ENCODE peak calls at places on chromosomes 4 and X, in six cellular contexts. Z, B, F, S, V and C are unnamed samples.

GRCh38 chrX:5559386-5559785 is 669.3 kb downstream of the NLGN4X start:
- DNase-seq in F (no peak), Z (no peak), V (no peak), B (no peak), S (no peak), C (no peak)

GRCh38 chrX:24125028-24125612 is 24.4 kb upstream of the ZFX start:
- DNase-seq in S (no peak), B (no peak), Z (no peak), F (no peak), V (no peak), C (no peak)

GRCh38 chrX:68186552-68187262 is 246.6 kb downstream of the OPHN1 start:
- DNase-seq in F (no peak), Z (no peak), S (no peak), B (peak; percentile 6), V (no peak), C (no peak)

GRCh38 chrX:275476-275966 is 5.7 kb upstream of the PLCXD1 start:
- DNase-seq in V (no peak), F (no peak), Z (no peak), B (no peak), S (no peak), C (no peak)

GRCh38 chrX:97367149-97367548 is 483.4 kb downstream of the RPA4 start:
- DNase-seq in B (peak; percentile 37), S (no peak), F (no peak), Z (no peak), V (no peak), C (no peak)

GRCh38 chrX:109872021-109872730 is 130.7 kb upstream of the TMEM164 start:
- DNase-seq in B (peak; percentile 38), Z (no peak), V (no peak), S (no peak), F (no peak), C (no peak)

GRCh38 chr4:172850838-172851237 is 317.8 kb upstream of the GALNT7 start:
- DNase-seq in Z (no peak), V (no peak), F (no peak), B (peak; percentile 72), S (no peak), C (no peak)

GRCh38 chr4:140790765-140791164 is 34.6 kb upstream of the TBC1D9 start:
- DNase-seq in B (no peak), Z (no peak), V (no peak), S (no peak), F (no peak), C (no peak)

GRCh38 chrX:2965965-2966364 is 36.8 kb upstream of the ARSD start:
- DNase-seq in F (no peak), S (no peak), Z (no peak), B (no peak), V (no peak), C (no peak)

GRCh38 chr4:22099896-22100295 is 151.3 kb upstream of the KCNIP4 start:
- DNase-seq in V (no peak), B (peak; percentile 36), Z (no peak), S (no peak), F (no peak), C (no peak)

GRCh38 chr4:110128092-110128989 is 70.1 kb downstream of the ELOVL6 start:
- DNase-seq in F (no peak), B (no peak), Z (no peak), V (no peak), S (no peak), C (no peak)

GRCh38 chrX:38166478-38167083 is 54.1 kb downstream of the SRPX start:
- DNase-seq in B (peak; percentile 51), F (peak; percentile 5), S (no peak), V (peak; percentile 11), Z (no peak), C (no peak)

GRCh38 chrX:23783569-23784486 is 855 bp downstream of the SAT1 start:
- DNase-seq in V (no peak), Z (no peak), S (no peak), B (no peak), F (no peak), C (no peak)

GRCh38 chr4:72326692-72327632 is 242.1 kb downstream of the ADAMTS3 start:
- DNase-seq in F (no peak), V (peak; percentile 7), Z (no peak), B (peak; percentile 36), S (no peak), C (peak; percentile 6)